ENCODE peak calls at places on chromosomes 1 and 21, in eight cellular contexts. K, Q, F, D, S, P, O and B are unnamed samples.
A peak's percentile ranks its signal among the peaks of the same experiment; 100 is the strongest.

GRCh38 chr21:45478115-45478801 is 64.0 kb downstream of the SLC19A1 start:
- DNase-seq in K (no peak), Q (peak; percentile 43), F (no peak), D (no peak), S (peak; percentile 82), P (peak; percentile 80), O (no peak), B (peak; percentile 74)

GRCh38 chr1:229093546-229094336 is 177.2 kb upstream of the RAB4A start:
- DNase-seq in K (no peak), Q (no peak), F (no peak), D (peak; percentile 74), S (no peak), P (no peak), O (no peak), B (no peak)

GRCh38 chr1:110125810-110126209 is 13.6 kb downstream of the UBL4B start:
- DNase-seq in K (no peak), Q (no peak), F (no peak), D (no peak), S (no peak), P (no peak), O (no peak), B (no peak)

GRCh38 chr1:199122532-199123311 is 483.9 kb downstream of the PTPRC start:
- DNase-seq in K (no peak), Q (no peak), F (peak; percentile 15), D (peak; percentile 56), S (no peak), P (peak; percentile 82), O (no peak), B (no peak)

GRCh38 chr1:95916616-95917015 is 682.6 kb downstream of the RWDD3 start:
- DNase-seq in K (no peak), Q (no peak), F (no peak), D (peak; percentile 13), S (no peak), P (peak; percentile 32), O (no peak), B (no peak)

GRCh38 chr1:3465935-3466321 is 11.5 kb downstream of the ARHGEF16 start:
- DNase-seq in K (no peak), Q (no peak), F (no peak), D (no peak), S (peak; percentile 59), P (no peak), O (no peak), B (no peak)

GRCh38 chr1:199743227-199743626 is 284.3 kb upstream of the NR5A2 start:
- DNase-seq in K (no peak), Q (no peak), F (no peak), D (no peak), S (no peak), P (peak; percentile 44), O (no peak), B (no peak)

GRCh38 chr21:35252831-35253230 is 203.7 kb upstream of the RUNX1 start:
- DNase-seq in K (no peak), Q (no peak), F (no peak), D (no peak), S (no peak), P (peak; percentile 89), O (no peak), B (no peak)

GRCh38 chr21:38247738-38248509 is 8.9 kb upstream of the KCNJ15 start:
- DNase-seq in K (no peak), Q (no peak), F (no peak), D (no peak), S (no peak), P (no peak), O (no peak), B (no peak)

GRCh38 chr1:175124842-175125241 is 57.2 kb downstream of the TNN start:
- DNase-seq in K (no peak), Q (no peak), F (no peak), D (no peak), S (no peak), P (no peak), O (no peak), B (no peak)

DNA sequence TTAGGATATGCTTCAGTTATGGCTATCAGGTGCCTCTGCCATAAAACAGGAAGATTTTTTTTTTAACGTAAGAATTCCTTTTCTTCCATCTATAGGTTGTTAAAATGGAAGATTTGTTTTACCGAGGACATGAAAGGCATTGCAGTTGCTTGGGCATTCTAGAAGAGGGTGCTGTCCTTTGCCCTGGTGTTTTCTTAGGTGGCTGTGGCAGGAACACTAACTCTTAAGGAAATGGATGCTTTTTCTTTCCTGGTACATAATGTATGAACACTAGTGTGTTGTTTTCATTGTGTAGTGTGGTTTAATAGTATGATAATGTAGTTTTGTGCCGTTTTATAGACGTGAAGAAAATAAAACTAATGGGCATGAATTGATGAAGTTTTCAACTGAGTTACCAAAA is 47.2 kb downstream of the UCK2 start:
- DNase-seq in K (no peak), Q (no peak), F (no peak), D (no peak), S (no peak), P (no peak), O (no peak), B (no peak)
- H3K4me1 ChIP-seq in K (no peaks in the 10 kb centered on the region), Q (no peaks in the 10 kb centered on the region), F (peaks cover 14% of the 10 kb centered on the region), D (no peaks in the 10 kb centered on the region), S (peaks cover 13% of the 10 kb centered on the region), P (peaks cover 6% of the 10 kb centered on the region), O (no peaks in the 10 kb centered on the region), B (peaks cover 7% of the 10 kb centered on the region)

DNA sequence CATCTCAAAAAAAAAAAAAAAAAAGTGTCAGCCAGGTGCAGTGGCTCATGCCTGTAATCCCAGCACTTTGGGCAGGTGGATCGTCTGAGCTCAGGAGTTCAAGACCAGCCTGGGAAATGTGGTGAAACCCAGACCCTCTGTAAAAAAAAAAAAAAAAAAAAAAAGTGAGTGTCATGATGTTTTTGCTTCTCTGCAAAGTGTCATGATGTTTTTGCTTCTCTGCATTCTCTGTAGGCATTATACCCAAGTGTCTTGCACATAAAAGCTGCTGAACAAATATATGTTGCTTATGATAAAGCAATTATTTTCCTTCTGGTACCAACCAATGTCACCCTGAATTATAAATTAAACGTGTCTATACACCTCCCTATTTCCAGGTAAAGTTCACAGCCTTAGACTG is 1.7 kb downstream of the ACBD6 start:
- DNase-seq in K (no peak), Q (no peak), F (no peak), D (no peak), S (no peak), P (no peak), O (no peak), B (no peak)
- H3K36me3 ChIP-seq in K (no peaks in the 10 kb centered on the region), Q (no peaks in the 10 kb centered on the region), F (peaks cover 3% of the 10 kb centered on the region), D (peaks cover 20% of the 10 kb centered on the region), S (peaks cover 5% of the 10 kb centered on the region), P (peaks cover 4% of the 10 kb centered on the region), O (peaks cover 4% of the 10 kb centered on the region), B (no peaks in the 10 kb centered on the region)

GRCh38 chr1:84300501-84300900 is 1.0 kb upstream of the SAMD13 start:
- DNase-seq in K (no peak), Q (no peak), F (no peak), D (no peak), S (no peak), P (no peak), O (no peak), B (no peak)
- H3K4me1 ChIP-seq in K (peaks cover 49% of the 10 kb centered on the region), Q (peaks cover 17% of the 10 kb centered on the region), F (peaks cover 17% of the 10 kb centered on the region), D (peaks cover 24% of the 10 kb centered on the region), S (peaks cover 34% of the 10 kb centered on the region), P (peaks cover 34% of the 10 kb centered on the region), O (peaks cover 50% of the 10 kb centered on the region), B (peaks cover 20% of the 10 kb centered on the region)

GRCh38 chr1:26828352-26829093 is 2.0 kb downstream of the ZDHHC18 start:
- DNase-seq in K (no peak), Q (no peak), F (no peak), D (no peak), S (peak; percentile 74), P (no peak), O (no peak), B (no peak)

GRCh38 chr1:26832249-26832960 is 5.9 kb downstream of the ZDHHC18 start:
- DNase-seq in K (no peak), Q (no peak), F (no peak), D (no peak), S (no peak), P (no peak), O (no peak), B (no peak)

GRCh38 chr1:26831546-26832248 is 5.2 kb downstream of the ZDHHC18 start:
- DNase-seq in K (no peak), Q (no peak), F (no peak), D (no peak), S (no peak), P (peak; percentile 47), O (no peak), B (no peak)

GRCh38 chr1:26829214-26829911 is 2.9 kb downstream of the ZDHHC18 start:
- DNase-seq in K (no peak), Q (no peak), F (no peak), D (no peak), S (no peak), P (no peak), O (no peak), B (no peak)

DNA sequence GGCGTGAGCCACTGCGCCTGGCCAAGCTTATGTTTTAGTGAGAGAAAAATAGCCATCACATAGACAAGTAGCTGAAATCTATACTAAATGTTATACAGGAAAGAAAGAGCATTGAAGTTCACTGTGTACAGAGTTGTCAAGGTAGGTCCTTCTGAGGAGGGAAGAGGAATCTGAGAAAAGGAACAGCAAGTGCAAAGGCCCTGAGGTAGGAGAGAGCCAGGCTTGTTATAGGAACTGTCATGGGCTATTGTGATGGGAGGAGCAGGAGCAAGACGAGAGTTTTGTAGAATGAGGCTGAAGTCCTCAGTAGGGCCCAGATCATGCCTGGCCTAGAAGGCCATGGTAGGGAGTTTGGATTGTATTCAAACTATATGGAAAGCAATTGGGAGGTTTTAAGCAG is 4.6 kb downstream of the ZDHHC18 start:
- DNase-seq in K (no peak), Q (no peak), F (no peak), D (no peak), S (no peak), P (no peak), O (no peak), B (no peak)
- H3K36me3 ChIP-seq in K (peaks cover 33% of the 10 kb centered on the region), Q (peaks cover 16% of the 10 kb centered on the region), F (peaks cover 41% of the 10 kb centered on the region), D (peaks cover 5% of the 10 kb centered on the region), S (peaks cover 41% of the 10 kb centered on the region), P (peaks cover 5% of the 10 kb centered on the region), O (no peaks in the 10 kb centered on the region), B (peaks cover 31% of the 10 kb centered on the region)

GRCh38 chr1:184210822-184211221 is 159.3 kb downstream of the TSEN15 start:
- DNase-seq in K (no peak), Q (no peak), F (no peak), D (no peak), S (no peak), P (no peak), O (no peak), B (no peak)

GRCh38 chr1:184215274-184215925 is 163.9 kb downstream of the TSEN15 start:
- DNase-seq in K (no peak), Q (no peak), F (no peak), D (no peak), S (no peak), P (no peak), O (no peak), B (no peak)

GRCh38 chr1:184210048-184210447 is 158.5 kb downstream of the TSEN15 start:
- DNase-seq in K (no peak), Q (no peak), F (no peak), D (no peak), S (no peak), P (peak; percentile 52), O (no peak), B (no peak)

GRCh38 chr1:184212649-184213314 is 161.3 kb downstream of the TSEN15 start:
- DNase-seq in K (no peak), Q (no peak), F (peak; percentile 19), D (peak; percentile 82), S (no peak), P (peak; percentile 89), O (no peak), B (no peak)

DNA sequence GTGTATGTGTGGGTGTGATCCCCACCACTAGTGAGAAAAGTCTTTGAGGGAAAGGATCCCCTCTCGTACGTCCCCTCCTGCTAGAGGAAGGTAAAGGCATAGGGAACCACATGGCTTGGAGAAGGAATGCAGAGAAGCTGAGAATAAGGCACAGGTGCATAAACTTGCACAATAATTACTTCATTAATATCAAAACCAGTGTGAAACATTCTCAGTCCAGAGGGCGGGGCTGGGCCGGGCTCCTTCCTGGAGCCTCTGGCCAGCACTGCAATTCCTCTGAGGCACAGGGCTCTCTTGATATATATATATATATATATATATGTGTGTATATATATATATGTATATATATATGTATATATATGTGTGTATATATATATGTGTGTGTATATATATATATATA is 162.6 kb downstream of the TSEN15 start:
- DNase-seq in K (no peak), Q (no peak), F (no peak), D (no peak), S (peak; percentile 77), P (no peak), O (no peak), B (no peak)
- H3K4me1 ChIP-seq in K (no peaks in the 10 kb centered on the region), Q (no peaks in the 10 kb centered on the region), F (peaks cover 3% of the 10 kb centered on the region), D (peaks cover 7% of the 10 kb centered on the region), S (no peaks in the 10 kb centered on the region), P (peaks cover 10% of the 10 kb centered on the region), O (no peaks in the 10 kb centered on the region), B (no peaks in the 10 kb centered on the region)